ENCODE peak calls at places on chromosomes 4 and X, in six cellular contexts. F is GM12878; U is progenitor cell of endocrine pancreas; I is CD4-positive, alpha-beta T cell; M is CD8-positive, alpha-beta T cell; J is GM23338. L is an unnamed sample.

GRCh38 chr4:77065382-77065781 is 10.4 kb downstream of the CCNI start:
- DNase-seq in M (no peak), I (no peak), F (no peak), J (no peak), U (no peak), L (no peak)

GRCh38 chrX:78712381-78712780 is 35.1 kb upstream of the LPAR4 start:
- DNase-seq in F (no peak), J (no peak), I (no peak), U (no peak), M (no peak), L (no peak)

GRCh38 chr4:184588893-184589292 is 60.4 kb downstream of the CASP3 start:
- DNase-seq in J (no peak), U (no peak), I (no peak), F (no peak), M (no peak), L (no peak)

GRCh38 chrX:74270393-74270792 is 33.6 kb upstream of the ZCCHC13 start:
- DNase-seq in F (no peak), M (no peak), U (no peak), I (no peak), J (no peak), L (no peak)

GRCh38 chr4:99642725-99643489 is 14.7 kb downstream of the C4orf54 start:
- DNase-seq in F (no peak), I (no peak), U (no peak), M (no peak), J (no peak), L (no peak)

GRCh38 chrX:154409222-154409871 is at the start of gene DNASE1L1:
- DNase-seq in F (no peak), U (peak; percentile 63), M (no peak), I (no peak), J (peak; percentile 86), L (peak; percentile 68)

GRCh38 chrX:2678583-2678982 is 12.5 kb upstream of the CD99 start:
- DNase-seq in J (no peak), U (no peak), M (no peak), I (no peak), F (no peak), L (no peak)

GRCh38 chr4:98657531-98658286 is 702 bp downstream of the TSPAN5 start:
- DNase-seq in U (no peak), M (peak; percentile 40), J (peak; percentile 74), F (no peak), I (peak; percentile 31), L (no peak)

GRCh38 chrX:13716455-13716854 is 18.0 kb downstream of the TRAPPC2 start:
- DNase-seq in J (no peak), U (no peak), M (no peak), I (no peak), F (no peak), L (no peak)

GRCh38 chrX:54043084-54043483 is 1.2 kb downstream of the PHF8 start:
- DNase-seq in I (no peak), F (no peak), J (no peak), U (no peak), M (peak; percentile 10), L (no peak)

DNA sequence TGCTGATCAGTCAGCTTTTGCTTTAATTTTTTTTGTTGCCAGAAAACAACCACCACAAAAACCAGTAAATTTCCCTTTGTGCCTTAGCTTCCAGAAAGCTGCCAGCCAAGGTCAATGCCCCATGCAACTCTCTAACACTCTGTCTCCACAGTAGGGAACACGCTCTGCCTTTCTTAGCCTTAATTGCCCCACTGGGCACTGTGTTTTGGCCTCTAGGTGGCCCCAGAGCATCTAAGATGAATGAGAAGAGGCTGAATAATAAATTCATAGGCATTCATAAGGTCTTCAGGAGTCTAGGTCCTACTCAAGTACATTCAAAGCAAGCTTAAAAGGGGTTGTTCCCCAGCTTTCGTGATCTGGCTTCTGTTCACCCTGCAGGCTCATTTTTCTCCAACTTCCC is 57.7 kb upstream of the PASD1 start:
- DNase-seq in F (no peak), M (no peak), J (peak; percentile 62), I (no peak), U (no peak), L (no peak)
- TF ChIP-seq CTCF in F (peak; percentile 49), M (no peak), J (peak; percentile 73), I (no peak), U (peak; percentile 54), L (no peak)

DNA sequence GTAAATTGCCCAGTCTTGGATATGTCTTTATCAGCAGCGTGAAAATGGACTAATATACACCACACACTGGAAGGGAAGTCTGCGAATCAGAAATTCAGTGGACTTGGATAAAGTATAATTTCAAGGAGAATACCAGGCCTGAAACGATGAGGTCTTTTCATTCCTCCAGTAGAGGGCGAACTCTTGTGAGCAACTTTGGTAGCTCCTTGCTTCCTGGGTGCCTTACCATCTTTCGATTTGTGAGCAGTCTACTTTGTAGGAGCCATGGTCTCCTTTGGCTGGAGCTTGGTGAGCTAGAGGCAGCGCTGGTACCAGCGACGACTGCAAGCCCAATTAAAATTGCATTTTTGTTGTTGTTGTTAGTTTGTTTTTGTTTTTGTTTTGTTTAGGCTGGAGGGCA is 791.9 kb downstream of the FAT4 start:
- DNase-seq in U (no peak), I (no peak), F (no peak), J (peak; percentile 72), M (no peak), L (no peak)
- TF ChIP-seq CTCF in U (peak; percentile 17), I (no peak), F (no peak), J (peak; percentile 73), M (no peak), L (no peak)

DNA sequence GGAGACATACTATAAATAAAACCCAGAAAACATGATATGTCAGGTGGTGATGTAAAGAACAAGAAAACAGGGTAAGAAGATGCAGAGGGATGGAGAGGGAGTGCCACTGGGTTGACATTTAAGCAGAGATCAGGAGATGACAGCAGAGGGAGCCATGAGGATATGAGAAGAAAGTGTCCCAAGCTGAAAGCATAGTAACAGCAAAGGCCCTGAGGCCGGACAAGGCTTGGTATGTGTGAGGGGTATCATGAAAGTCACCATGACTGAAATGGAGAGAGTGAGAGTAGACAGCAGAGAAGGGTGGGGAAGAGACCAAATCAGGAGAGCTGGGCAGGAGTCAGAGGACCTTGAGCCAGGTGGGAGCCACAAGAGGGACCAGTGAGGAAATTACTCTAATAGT is 3.4 kb downstream of the GPKOW start:
- DNase-seq in U (no peak), F (no peak), J (no peak), I (no peak), M (no peak), L (no peak)
- TF ChIP-seq CTCF in U (no peak), F (peak; percentile 8), J (peak; percentile 18), I (no peak), M (no peak), L (no peak)

GRCh38 chr4:154349829-154350228 is 141.8 kb downstream of the DCHS2 start:
- DNase-seq in F (no peak), U (no peak), I (no peak), J (peak; percentile 74), M (no peak), L (no peak)
- TF ChIP-seq CTCF in F (peak; percentile 29), U (peak; percentile 58), I (peak; percentile 46), J (peak; percentile 60), M (no peak), L (no peak)

GRCh38 chrX:43939187-43939926 is 33.8 kb downstream of the NDP start:
- DNase-seq in F (no peak), J (no peak), U (no peak), I (no peak), M (no peak), L (no peak)
- TF ChIP-seq CTCF in F (no peak), J (no peak), U (no peak), I (no peak), M (no peak), L (no peak)

DNA sequence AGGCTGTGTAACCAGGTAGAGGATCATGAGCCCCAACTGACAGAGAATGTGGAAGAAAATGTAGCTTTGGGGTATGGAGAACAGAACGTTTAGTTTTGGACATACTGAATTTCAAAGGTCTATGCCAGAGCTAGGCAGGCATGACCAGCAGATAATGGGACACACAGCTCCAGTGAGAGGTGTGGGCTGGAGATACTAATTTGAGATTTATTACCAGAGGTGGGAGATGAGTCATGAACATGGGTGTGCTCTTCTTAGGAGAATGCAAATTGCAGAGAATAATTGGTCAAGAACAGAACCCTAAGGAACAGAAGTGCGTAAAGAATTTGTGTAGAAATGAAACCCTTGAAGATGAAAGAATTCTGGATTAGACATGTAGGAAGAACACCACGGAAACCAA is 125.2 kb downstream of the PACRGL start:
- DNase-seq in I (no peak), M (no peak), J (no peak), F (no peak), U (no peak), L (no peak)
- TF ChIP-seq CTCF in I (no peak), M (no peak), J (no peak), F (no peak), U (no peak), L (no peak)

GRCh38 chrX:108270739-108271396 is 167.4 kb downstream of the COL4A6 start:
- DNase-seq in M (no peak), U (no peak), I (no peak), J (no peak), F (no peak), L (no peak)

GRCh38 chrX:108270280-108270679 is 167.9 kb downstream of the COL4A6 start:
- DNase-seq in M (no peak), J (no peak), U (no peak), F (no peak), I (no peak), L (no peak)

GRCh38 chrX:108264376-108264775 is 172.8 kb downstream of the ATG4A start:
- DNase-seq in I (no peak), F (no peak), U (no peak), M (no peak), J (peak; percentile 1), L (no peak)

GRCh38 chrX:108268434-108269080 is 169.7 kb downstream of the COL4A6 start:
- DNase-seq in J (no peak), I (no peak), F (no peak), M (no peak), U (no peak), L (no peak)

GRCh38 chrX:108267561-108267960 is 170.7 kb downstream of the COL4A6 start:
- DNase-seq in I (no peak), J (no peak), F (no peak), U (no peak), M (no peak), L (no peak)
- TF ChIP-seq CTCF in I (no peak), J (no peak), F (no peak), U (no peak), M (no peak), L (no peak)

GRCh38 chrX:133913009-133913408 is 72.4 kb downstream of the GPC3 start:
- DNase-seq in I (no peak), U (no peak), J (peak; percentile 21), M (no peak), F (no peak), L (no peak)
- TF ChIP-seq CTCF in I (no peak), U (no peak), J (no peak), M (no peak), F (no peak), L (no peak)

DNA sequence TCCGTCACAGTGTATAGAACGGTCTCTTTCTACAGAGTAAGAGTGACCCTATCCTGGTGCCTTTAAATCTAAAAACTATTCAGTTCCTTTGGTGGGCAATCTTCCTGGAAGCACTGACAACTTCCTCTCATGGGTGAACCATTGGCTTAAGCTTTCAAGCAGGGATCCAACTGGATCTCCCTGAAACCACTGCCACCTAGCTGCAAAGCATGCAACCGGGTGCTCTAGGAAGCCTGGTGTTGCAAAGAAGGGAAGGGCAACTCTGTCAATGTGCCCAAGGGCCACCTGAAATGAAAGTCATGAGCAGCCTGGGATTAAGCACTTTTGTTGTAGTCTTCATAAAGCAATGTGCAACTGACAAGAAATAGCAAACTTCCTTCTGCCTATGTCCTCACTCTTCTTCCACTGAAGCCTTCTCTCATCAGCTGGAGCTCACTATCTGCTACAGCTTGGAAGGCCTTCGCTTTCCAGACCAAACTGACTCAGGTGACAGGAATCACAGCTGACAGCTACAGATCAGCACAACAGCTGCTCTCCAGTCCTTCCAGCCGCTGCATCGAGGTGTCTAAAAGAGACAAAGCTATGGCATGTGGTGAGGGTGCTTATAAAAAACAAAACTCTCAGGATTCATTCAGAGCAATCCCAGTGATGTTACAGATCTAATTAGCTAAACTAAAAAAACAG is 46.1 kb downstream of the SETD7 start:
- DNase-seq in M (no peak), F (no peak), I (no peak), J (peak; percentile 79), U (no peak), L (no peak)
- TF ChIP-seq CTCF in M (no peak), F (peak; percentile 45), I (no peak), J (peak; percentile 94), U (peak; percentile 44), L (no peak)

L was measured in omental fat pad.